ENCODE peak calls at places on chromosomes 2 and 18, in four cellular contexts. F is trophoblast cell, C is IMR-90, T is mesendoderm. Z is an unnamed sample.

GRCh38 chr2:24761866-24762265 is 31.3 kb downstream of the PTRHD1 start:
- DNase-seq in T (no peak), F (no peak), C (no peak), Z (no peak)

GRCh38 chr2:240868286-240869108 is at the start of gene AGXT:
- DNase-seq in T (no peak), C (peak; percentile 10), F (peak; percentile 80), Z (no peak)

GRCh38 chr2:193695367-193695766 is 1500.6 kb upstream of the TMEFF2 start:
- DNase-seq in F (peak; percentile 3), T (peak; percentile 13), C (no peak), Z (no peak)

GRCh38 chr2:219484343-219485200 is 14.1 kb upstream of the GMPPA start:
- DNase-seq in C (no peak), T (no peak), F (no peak), Z (no peak)

GRCh38 chr2:202870431-202871160 is 970 bp downstream of the ICA1L start:
- DNase-seq in C (peak; percentile 36), F (peak; percentile 41), T (peak; percentile 90), Z (peak; percentile 35)

GRCh38 chr18:23912356-23912755 is 102.2 kb upstream of the TTC39C start:
- DNase-seq in F (no peak), T (peak; percentile 45), C (peak; percentile 75), Z (no peak)

GRCh38 chr2:46436800-46437199 is 42.6 kb upstream of the TMEM247 start:
- DNase-seq in T (no peak), F (no peak), C (no peak), Z (no peak)

GRCh38 chr2:60104514-60105501 is 448.6 kb downstream of the BCL11A start:
- DNase-seq in T (no peak), C (no peak), F (no peak), Z (no peak)

GRCh38 chr18:33051397-33051796 is 278.6 kb upstream of the KLHL14 start:
- DNase-seq in T (no peak), C (no peak), F (no peak), Z (no peak)

GRCh38 chr2:192035731-192036442 is 158.8 kb downstream of the TMEFF2 start:
- DNase-seq in T (no peak), F (no peak), C (peak; percentile 76), Z (no peak)

GRCh38 chr2:151651274-151651673 is 83.0 kb downstream of the NEB start:
- DNase-seq in C (no peak), T (no peak), F (no peak), Z (no peak)

GRCh38 chr18:58362027-58362575 is 266.8 kb downstream of the ALPK2 start:
- DNase-seq in F (no peak), C (peak; percentile 97), T (no peak), Z (no peak)

GRCh38 chr2:230798769-230799399 is 65.9 kb upstream of the ITM2C start:
- DNase-seq in C (peak; percentile 62), F (peak; percentile 21), T (peak; percentile 68), Z (peak; percentile 17)

GRCh38 chr2:97796465-97797126 is 83.2 kb downstream of the ZAP70 start:
- DNase-seq in C (no peak), F (no peak), T (no peak), Z (no peak)

GRCh38 chr18:26307161-26307773 is 81.0 kb downstream of the TAF4B start:
- DNase-seq in C (peak; percentile 63), T (peak; percentile 65), F (peak; percentile 15), Z (peak; percentile 37)

GRCh38 chr2:47401789-47402554 is 984 bp upstream of the MSH2 start:
- DNase-seq in T (peak; percentile 8), F (no peak), C (no peak), Z (no peak)

GRCh38 chr2:225276207-225276606 is 123.3 kb upstream of the NYAP2 start:
- DNase-seq in C (no peak), F (no peak), T (no peak), Z (no peak)

GRCh38 chr2:1650474-1650872 is 93.8 kb downstream of the PXDN start:
- DNase-seq in T (no peak), F (no peak), C (no peak), Z (no peak)

GRCh38 chr2:157866202-157866601 is 9.9 kb downstream of the ACVR1 start:
- DNase-seq in C (no peak), F (no peak), T (peak; percentile 37), Z (no peak)

GRCh38 chr2:196750977-196751631 is 48.4 kb downstream of the GTF3C3 start:
- DNase-seq in C (peak; percentile 61), T (peak; percentile 92), F (peak; percentile 69), Z (peak; percentile 33)

GRCh38 chr2:234979204-234980167 is 27.7 kb downstream of the SH3BP4 start:
- DNase-seq in T (peak; percentile 90), C (peak; percentile 44), F (peak; percentile 54), Z (no peak)

GRCh38 chr2:200654823-200655222 is 69.0 kb downstream of the AOX1 start:
- DNase-seq in C (no peak), F (no peak), T (no peak), Z (no peak)

GRCh38 chr18:34867520-34867919 is 157.4 kb downstream of the DTNA start:
- DNase-seq in C (no peak), T (peak; percentile 65), F (no peak), Z (no peak)

GRCh38 chr2:191189112-191189635 is 38.4 kb upstream of the STAT4 start:
- DNase-seq in C (no peak), F (no peak), T (no peak), Z (no peak)

GRCh38 chr2:230627806-230628724 is 84.6 kb upstream of the CAB39 start:
- DNase-seq in C (peak; percentile 78), F (no peak), T (peak; percentile 26), Z (no peak)

GRCh38 chr2:239035361-239035814 is 187.5 kb downstream of the TWIST2 start:
- DNase-seq in T (peak; percentile 24), F (no peak), C (no peak), Z (peak; percentile 41)

GRCh38 chr2:67165141-67165990 is 231.8 kb upstream of the ETAA1 start:
- DNase-seq in C (no peak), F (no peak), T (no peak), Z (no peak)

GRCh38 chr2:145323512-145323911 is 803.6 kb upstream of the ZEB2 start:
- DNase-seq in F (no peak), T (no peak), C (peak; percentile 41), Z (no peak)

DNA sequence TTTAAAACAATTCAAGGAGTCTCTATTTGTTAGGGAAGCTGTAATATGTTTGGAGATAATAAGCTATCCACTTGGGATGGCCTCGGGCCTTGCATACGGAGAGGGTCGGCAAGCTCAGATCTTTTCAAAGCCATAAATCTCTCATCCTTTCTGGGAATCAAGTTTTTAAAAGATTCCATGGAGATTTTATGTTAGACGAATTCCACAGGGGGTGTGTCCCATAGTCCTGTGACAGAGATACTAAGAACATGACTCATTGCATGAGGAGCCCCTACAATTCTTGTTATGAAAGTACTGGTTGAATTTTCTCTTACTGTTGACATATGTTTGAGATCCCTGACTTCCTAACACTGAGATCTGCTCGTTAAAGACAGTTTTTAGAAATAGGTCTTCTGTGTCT is 108.7 kb downstream of the FEZ2 start:
- DNase-seq in F (peak; percentile 16), T (peak; percentile 32), C (peak; percentile 78), Z (no peak)
- H2AK5ac ChIP-seq in F (no peak overlapping the region), T (no peak overlapping the region), C (peak overlapping the region; percentile 91), Z (no peak overlapping the region)

GRCh38 chr2:55230551-55230950 is 1.5 kb downstream of the CLHC1 start:
- DNase-seq in F (no peak), T (no peak), C (no peak), Z (no peak)
- H3K4me3 ChIP-seq in F (no peak overlapping the region), T (no peak overlapping the region), C (no peak overlapping the region), Z (no peak overlapping the region)

GRCh38 chr2:217972037-217972436 is 30.8 kb downstream of the TNS1 start:
- DNase-seq in T (no peak), C (no peak), F (no peak), Z (no peak)
- H2BK120ac ChIP-seq in T (no peak overlapping the region), C (no peak overlapping the region), F (no peak overlapping the region), Z (no peak overlapping the region)

DNA sequence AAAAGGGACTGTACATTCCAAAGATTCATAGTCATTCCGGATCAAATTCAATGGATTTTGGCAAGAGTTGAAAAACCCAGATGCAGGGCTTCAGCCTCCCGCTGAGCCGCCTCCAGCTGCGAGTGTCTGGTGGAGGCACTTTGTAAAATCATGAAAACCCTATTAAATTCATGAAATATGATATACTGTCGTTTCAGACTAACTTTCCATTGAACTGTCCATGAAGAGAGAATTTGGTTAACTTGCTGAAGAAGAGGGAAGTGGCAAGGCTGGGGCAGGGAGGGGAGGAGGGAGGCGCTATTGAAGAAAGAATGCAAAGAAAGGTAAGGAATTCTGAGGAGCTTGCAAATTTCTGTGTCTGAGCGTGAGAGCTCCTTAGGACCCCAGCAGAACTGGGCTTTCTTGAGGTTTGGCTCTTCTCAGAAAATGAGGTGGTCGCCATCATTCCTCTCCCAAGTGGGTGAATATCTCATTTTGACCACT is 25.7 kb upstream of the SLC14A2 start:
- DNase-seq in C (peak; percentile 91), F (no peak), T (no peak), Z (no peak)
- H2AK5ac ChIP-seq in C (no peak overlapping the region), F (no peak overlapping the region), T (no peak overlapping the region), Z (no peak overlapping the region)

GRCh38 chr2:64404002-64404731 is 49.8 kb upstream of the LGALSL start:
- DNase-seq in F (no peak), T (peak; percentile 94), C (peak; percentile 35), Z (peak; percentile 92)
- H3K4me3 ChIP-seq in F (no peak overlapping the region), T (no peak overlapping the region), C (no peak overlapping the region), Z (peak overlapping the region; percentile 20)

DNA sequence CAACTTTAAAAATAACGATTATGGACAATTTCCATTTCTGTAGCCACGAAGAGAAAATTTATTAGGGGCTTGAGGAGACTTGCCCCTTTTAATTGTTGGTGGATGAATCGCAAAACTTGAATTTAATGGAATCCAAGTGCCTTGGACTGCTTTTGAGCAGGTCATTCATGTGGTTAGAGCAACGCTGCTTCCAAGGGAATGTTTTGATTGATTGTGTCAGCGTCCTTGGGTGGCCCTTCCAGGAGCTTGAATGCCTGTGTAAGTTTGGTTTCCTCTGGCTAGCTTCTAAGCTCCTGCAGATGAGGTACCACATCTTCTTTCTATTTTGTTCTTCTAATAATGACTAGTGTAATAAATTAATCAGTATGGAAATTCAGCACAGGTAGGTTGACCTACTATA is 213.5 kb downstream of the LTBP1 start:
- DNase-seq in C (peak; percentile 65), T (no peak), F (no peak), Z (no peak)
- H2BK120ac ChIP-seq in C (peak overlapping the region; percentile 68), T (no peak overlapping the region), F (no peak overlapping the region), Z (no peak overlapping the region)

GRCh38 chr18:12989397-12990127 is 1.6 kb upstream of the CEP192 start:
- DNase-seq in F (no peak), C (no peak), T (peak; percentile 60), Z (no peak)
- H2AK5ac ChIP-seq in F (no peak overlapping the region), C (no peak overlapping the region), T (no peak overlapping the region), Z (no peak overlapping the region)

DNA sequence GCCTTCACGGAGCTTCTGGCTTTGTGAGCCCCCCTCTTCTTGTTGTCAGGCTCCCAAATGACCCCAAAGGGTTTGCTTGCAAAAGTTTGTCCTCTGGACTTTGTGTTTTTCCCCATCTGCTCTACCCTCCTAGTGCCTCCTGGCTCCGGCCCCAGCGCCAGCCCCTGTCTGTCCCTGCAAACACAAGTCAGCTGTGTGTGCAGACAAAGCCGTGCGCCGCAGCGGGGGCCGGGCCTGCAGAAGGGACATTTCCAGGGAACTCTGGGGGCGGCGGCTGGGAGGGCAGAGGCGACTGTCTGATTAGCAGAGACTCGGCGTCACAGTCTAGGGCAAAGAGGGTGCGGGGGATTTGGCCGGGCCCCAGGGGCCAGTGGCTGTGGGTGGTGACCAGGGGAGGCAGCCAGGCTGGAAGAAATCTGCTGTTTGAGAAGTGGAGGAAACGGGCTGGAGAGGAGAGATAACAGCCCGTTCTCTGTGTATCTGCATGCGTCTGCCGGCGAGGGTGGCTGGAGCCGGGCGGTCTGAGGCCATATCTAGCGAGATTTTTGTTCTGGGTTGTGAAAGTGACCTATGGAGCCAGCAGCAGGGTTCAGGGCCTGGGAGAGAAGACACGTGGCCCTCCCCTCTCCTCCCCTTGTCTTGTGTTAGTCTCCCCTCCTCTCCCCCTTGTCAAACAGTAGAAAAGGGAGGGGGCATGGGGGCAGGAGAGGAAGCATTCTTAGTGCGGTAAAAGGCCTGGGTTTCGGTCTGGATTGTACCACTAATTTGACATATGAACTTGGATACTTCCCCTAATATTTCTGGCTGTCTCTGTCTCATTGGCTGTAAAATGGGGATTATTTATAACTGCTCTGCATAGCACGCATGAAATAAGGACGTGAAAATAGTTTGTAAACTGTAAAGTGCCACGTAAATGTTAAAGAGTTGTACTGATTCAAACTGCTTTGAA is 169.4 kb downstream of the SMAD7 start:
- DNase-seq in T (peak; percentile 80), C (peak; percentile 39), F (no peak), Z (peak; percentile 40)
- H3K4me3 ChIP-seq in T (no peak overlapping the region), C (no peak overlapping the region), F (no peak overlapping the region), Z (peak overlapping the region; percentile 40)